ENCODE peak calls at places on chromosome 9, in eight cellular contexts. Q, I, S, R, F, E, N and J are unnamed samples.

GRCh38 chr9:134393582-134394280 is 67.5 kb downstream of the RXRA start:
- DNase-seq in Q (no peak), I (no peak), S (no peak), R (no peak), F (no peak), E (no peak), N (peak; percentile 49), J (no peak)

GRCh38 chr9:91818647-91819403 is 131.2 kb downstream of the ROR2 start:
- DNase-seq in Q (no peak), I (no peak), S (no peak), R (no peak), F (peak; percentile 56), E (no peak), N (no peak), J (no peak)

GRCh38 chr9:26131891-26132290 is 453.6 kb upstream of the TUSC1 start:
- DNase-seq in Q (no peak), I (no peak), S (no peak), R (peak; percentile 46), F (no peak), E (no peak), N (no peak), J (no peak)

GRCh38 chr9:74940600-74940999 is 12.1 kb downstream of the C9orf40 start:
- DNase-seq in Q (no peak), I (no peak), S (no peak), R (no peak), F (no peak), E (no peak), N (no peak), J (no peak)

GRCh38 chr9:133634024-133634691 is 2.0 kb upstream of the DBH start:
- DNase-seq in Q (peak; percentile 59), I (no peak), S (no peak), R (no peak), F (no peak), E (no peak), N (no peak), J (no peak)

GRCh38 chr9:134678206-134678605 is 36.6 kb downstream of the COL5A1 start:
- DNase-seq in Q (no peak), I (no peak), S (no peak), R (no peak), F (peak; percentile 60), E (no peak), N (no peak), J (no peak)

GRCh38 chr9:135256568-135257354 is 169.3 kb downstream of the OLFM1 start:
- DNase-seq in Q (no peak), I (no peak), S (no peak), R (no peak), F (peak; percentile 46), E (no peak), N (no peak), J (no peak)

GRCh38 chr9:76415731-76416130 is 21.5 kb upstream of the RFK start:
- DNase-seq in Q (no peak), I (no peak), S (no peak), R (peak; percentile 79), F (no peak), E (no peak), N (no peak), J (no peak)

GRCh38 chr9:130343445-130343918 is 77.9 kb downstream of the HMCN2 start:
- DNase-seq in Q (peak; percentile 75), I (no peak), S (no peak), R (no peak), F (peak; percentile 75), E (no peak), N (no peak), J (no peak)

GRCh38 chr9:88586452-88586851 is 51.5 kb downstream of the NXNL2 start:
- DNase-seq in Q (no peak), I (no peak), S (no peak), R (peak; percentile 32), F (no peak), E (no peak), N (no peak), J (no peak)

GRCh38 chr9:137411670-137412380 is 11.1 kb downstream of the EXD3 start:
- DNase-seq in Q (no peak), I (peak; percentile 75), S (peak; percentile 84), R (peak; percentile 94), F (peak; percentile 89), E (peak; percentile 77), N (no peak), J (no peak)

GRCh38 chr9:85142461-85143401 is 473.2 kb downstream of the NTRK2 start:
- DNase-seq in Q (peak; percentile 23), I (peak; percentile 4), S (no peak), R (peak; percentile 19), F (no peak), E (peak; percentile 31), N (no peak), J (no peak)

GRCh38 chr9:14538529-14538928 is 154.7 kb downstream of the ZDHHC21 start:
- DNase-seq in Q (no peak), I (no peak), S (no peak), R (no peak), F (no peak), E (no peak), N (no peak), J (no peak)

GRCh38 chr9:92668746-92669526 is 995 bp downstream of the IPPK start:
- DNase-seq in Q (peak; percentile 33), I (no peak), S (peak; percentile 22), R (peak; percentile 77), F (no peak), E (peak; percentile 54), N (peak; percentile 51), J (no peak)

GRCh38 chr9:12695474-12695873 is 2.3 kb downstream of the TYRP1 start:
- DNase-seq in Q (no peak), I (no peak), S (no peak), R (peak; percentile 52), F (no peak), E (peak; percentile 27), N (no peak), J (no peak)

GRCh38 chr9:128893354-128893753 is 11.4 kb downstream of the LRRC8A start:
- DNase-seq in Q (no peak), I (no peak), S (no peak), R (no peak), F (no peak), E (no peak), N (no peak), J (no peak)
- H3K27ac ChIP-seq in Q (no peak overlapping the region), I (no peak overlapping the region), S (peak overlapping the region; percentile 92), R (peak overlapping the region; percentile 80), F (peak overlapping the region; percentile 89), E (peak overlapping the region; percentile 89), N (no peak overlapping the region), J (peak overlapping the region; percentile 49)

GRCh38 chr9:96232539-96233241 is 69.3 kb downstream of the HSD17B3 start:
- DNase-seq in Q (peak; percentile 60), I (no peak), S (no peak), R (no peak), F (peak; percentile 89), E (peak; percentile 68), N (peak; percentile 32), J (peak; percentile 21)

GRCh38 chr9:96232164-96232538 is 69.8 kb downstream of the HSD17B3 start:
- DNase-seq in Q (no peak), I (no peak), S (no peak), R (no peak), F (no peak), E (no peak), N (no peak), J (no peak)

DNA sequence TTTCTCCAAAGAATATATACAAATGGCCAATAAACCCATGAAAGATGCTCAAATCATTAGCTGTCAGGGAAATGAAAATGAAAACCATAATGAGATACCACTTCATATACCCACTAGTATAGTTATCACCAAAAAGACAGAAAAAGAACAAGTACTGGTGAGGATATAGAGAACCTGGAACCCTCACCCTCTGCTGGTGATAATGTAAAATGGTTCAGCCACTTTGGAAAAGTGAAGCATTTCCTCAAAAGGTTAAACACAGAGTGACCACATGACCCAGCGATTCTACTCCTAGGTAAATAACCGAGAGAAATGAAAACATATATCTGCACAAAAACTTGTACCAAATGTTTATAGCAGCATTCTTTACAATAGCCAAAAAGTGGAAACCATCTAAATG is 72.0 kb downstream of the HSD17B3 start:
- DNase-seq in Q (no peak), I (no peak), S (no peak), R (no peak), F (no peak), E (no peak), N (no peak), J (no peak)
- TF ChIP-seq CTCF in Q (no peak), I (peak; percentile 28), S (no peak), R (no peak), F (no peak), E (no peak), N (no peak), J (no peak)

GRCh38 chr9:80144856-80145255 is 573.1 kb downstream of the TLE4 start:
- DNase-seq in Q (no peak), I (no peak), S (no peak), R (no peak), F (no peak), E (no peak), N (no peak), J (no peak)
- H3K27ac ChIP-seq in Q (no peak overlapping the region), I (no peak overlapping the region), S (no peak overlapping the region), R (no peak overlapping the region), F (no peak overlapping the region), E (no peak overlapping the region), N (no peak overlapping the region), J (no peak overlapping the region)

GRCh38 chr9:98045234-98046160 is 11.0 kb upstream of the NANS start:
- DNase-seq in Q (no peak), I (peak; percentile 87), S (no peak), R (no peak), F (no peak), E (no peak), N (peak; percentile 31), J (peak; percentile 11)
- TF ChIP-seq CTCF in Q (no peak), I (peak; percentile 34), S (no peak), R (no peak), F (no peak), E (no peak), N (no peak), J (peak; percentile 18)

DNA sequence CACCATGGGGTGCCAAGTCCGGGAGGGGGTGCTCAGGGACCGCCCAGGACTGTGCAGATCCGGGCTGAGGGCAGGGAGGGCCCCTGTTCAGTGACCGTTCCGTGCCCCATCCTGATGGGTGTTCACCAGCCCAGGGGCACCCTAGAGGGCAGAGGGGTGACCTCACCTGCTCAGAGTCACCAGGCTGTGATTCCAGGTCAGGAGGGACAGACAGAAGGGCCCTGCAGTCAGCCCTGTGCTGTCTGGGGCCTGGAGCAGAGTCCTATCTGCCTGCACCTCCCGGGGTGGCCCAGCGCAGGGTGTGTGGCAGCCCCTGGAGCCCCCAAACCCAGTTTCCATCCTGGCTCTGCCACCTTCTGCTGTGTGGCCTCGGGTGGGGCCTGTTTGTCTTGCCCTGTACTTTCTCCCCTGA is 241.9 kb downstream of the PBX3 start:
- DNase-seq in Q (no peak), I (no peak), S (peak; percentile 8), R (no peak), F (peak; percentile 37), E (no peak), N (no peak), J (no peak)
- H3K27ac ChIP-seq in Q (no peak overlapping the region), I (no peak overlapping the region), S (no peak overlapping the region), R (no peak overlapping the region), F (no peak overlapping the region), E (no peak overlapping the region), N (no peak overlapping the region), J (no peak overlapping the region)